ENCODE peak calls at places on chromosomes 7 and 10, in ten cellular contexts. One of them, this sample, is unnamed.

GRCh38 chr7:128027485-128027980 is 3.7 kb downstream of the LRRC4 start:
- DNase-seq in activated CD4-positive, CD25-positive, alpha-beta regulatory T cell treated with anti-CD3 and anti-CD28 coated beads, Interleukin-2, amount 50 U/mL, for 72 hours: no peak
- DNase-seq in Caco-2: peak
- DNase-seq in H9: no peak
- DNase-seq in brain microvascular endothelial cell: no peak
- DNase-seq in RCC 7860: no peak
- DNase-seq in hippocampal formation: no peak
- DNase-seq in T-helper 22 cell: no peak
- DNase-seq in Ammon's horn: no peak
- DNase-seq in heart right ventricle: no peak
- DNase-seq in this sample: no peak

GRCh38 chr7:138521837-138522461 is 61.9 kb downstream of the TRIM24 start:
- DNase-seq in H9: no peak
- DNase-seq in hippocampal formation: no peak
- DNase-seq in T-helper 22 cell: no peak
- DNase-seq in Caco-2: no peak
- DNase-seq in brain microvascular endothelial cell: no peak
- DNase-seq in Ammon's horn: no peak
- DNase-seq in activated CD4-positive, CD25-positive, alpha-beta regulatory T cell treated with anti-CD3 and anti-CD28 coated beads, Interleukin-2, amount 50 U/mL, for 72 hours: no peak
- DNase-seq in RCC 7860: no peak
- DNase-seq in heart right ventricle: no peak
- DNase-seq in this sample: no peak

GRCh38 chr10:104577861-104578480 is 63.1 kb upstream of the SORCS3 start:
- DNase-seq in brain microvascular endothelial cell: no peak
- DNase-seq in Caco-2: no peak
- DNase-seq in T-helper 22 cell: no peak
- DNase-seq in RCC 7860: no peak
- DNase-seq in hippocampal formation: no peak
- DNase-seq in activated CD4-positive, CD25-positive, alpha-beta regulatory T cell treated with anti-CD3 and anti-CD28 coated beads, Interleukin-2, amount 50 U/mL, for 72 hours: no peak
- DNase-seq in Ammon's horn: no peak
- DNase-seq in heart right ventricle: no peak
- DNase-seq in H9: peak
- DNase-seq in this sample: no peak

GRCh38 chr7:75756340-75757297 is 15.4 kb downstream of the CCL26 start:
- DNase-seq in RCC 7860: peak
- DNase-seq in activated CD4-positive, CD25-positive, alpha-beta regulatory T cell treated with anti-CD3 and anti-CD28 coated beads, Interleukin-2, amount 50 U/mL, for 72 hours: no peak
- DNase-seq in hippocampal formation: no peak
- DNase-seq in heart right ventricle: no peak
- DNase-seq in H9: no peak
- DNase-seq in T-helper 22 cell: no peak
- DNase-seq in Caco-2: peak
- DNase-seq in brain microvascular endothelial cell: peak
- DNase-seq in Ammon's horn: peak
- DNase-seq in this sample: peak

GRCh38 chr10:92689663-92690210 is at the start of gene HHEX:
- DNase-seq in activated CD4-positive, CD25-positive, alpha-beta regulatory T cell treated with anti-CD3 and anti-CD28 coated beads, Interleukin-2, amount 50 U/mL, for 72 hours: no peak
- DNase-seq in H9: peak
- DNase-seq in hippocampal formation: peak
- DNase-seq in Caco-2: peak
- DNase-seq in brain microvascular endothelial cell: no peak
- DNase-seq in RCC 7860: no peak
- DNase-seq in heart right ventricle: peak
- DNase-seq in T-helper 22 cell: peak
- DNase-seq in Ammon's horn: peak
- DNase-seq in this sample: peak

GRCh38 chr10:131000737-131001136 is 310.8 kb downstream of the TCERG1L start:
- DNase-seq in activated CD4-positive, CD25-positive, alpha-beta regulatory T cell treated with anti-CD3 and anti-CD28 coated beads, Interleukin-2, amount 50 U/mL, for 72 hours: no peak
- DNase-seq in brain microvascular endothelial cell: no peak
- DNase-seq in Caco-2: no peak
- DNase-seq in T-helper 22 cell: no peak
- DNase-seq in H9: no peak
- DNase-seq in RCC 7860: no peak
- DNase-seq in Ammon's horn: peak
- DNase-seq in hippocampal formation: no peak
- DNase-seq in heart right ventricle: no peak
- DNase-seq in this sample: no peak

GRCh38 chr7:28955723-28956607 is 2.2 kb downstream of the TRIL start:
- DNase-seq in heart right ventricle: peak
- DNase-seq in T-helper 22 cell: no peak
- DNase-seq in brain microvascular endothelial cell: no peak
- DNase-seq in RCC 7860: no peak
- DNase-seq in H9: peak
- DNase-seq in Ammon's horn: peak
- DNase-seq in Caco-2: peak
- DNase-seq in activated CD4-positive, CD25-positive, alpha-beta regulatory T cell treated with anti-CD3 and anti-CD28 coated beads, Interleukin-2, amount 50 U/mL, for 72 hours: peak
- DNase-seq in hippocampal formation: peak
- DNase-seq in this sample: no peak

GRCh38 chr7:45585628-45586027 is 11.5 kb downstream of the ADCY1 start:
- DNase-seq in RCC 7860: no peak
- DNase-seq in Caco-2: peak
- DNase-seq in heart right ventricle: no peak
- DNase-seq in hippocampal formation: no peak
- DNase-seq in T-helper 22 cell: no peak
- DNase-seq in H9: no peak
- DNase-seq in Ammon's horn: no peak
- DNase-seq in activated CD4-positive, CD25-positive, alpha-beta regulatory T cell treated with anti-CD3 and anti-CD28 coated beads, Interleukin-2, amount 50 U/mL, for 72 hours: no peak
- DNase-seq in brain microvascular endothelial cell: no peak
- DNase-seq in this sample: no peak

GRCh38 chr7:123633553-123633952 is 22.1 kb upstream of the LMOD2 start:
- DNase-seq in Ammon's horn: no peak
- DNase-seq in hippocampal formation: no peak
- DNase-seq in brain microvascular endothelial cell: peak
- DNase-seq in T-helper 22 cell: no peak
- DNase-seq in H9: no peak
- DNase-seq in Caco-2: no peak
- DNase-seq in activated CD4-positive, CD25-positive, alpha-beta regulatory T cell treated with anti-CD3 and anti-CD28 coated beads, Interleukin-2, amount 50 U/mL, for 72 hours: no peak
- DNase-seq in heart right ventricle: no peak
- DNase-seq in RCC 7860: no peak
- DNase-seq in this sample: no peak

GRCh38 chr7:29308424-29308823 is 113.8 kb downstream of the CHN2 start:
- DNase-seq in H9: no peak
- DNase-seq in T-helper 22 cell: no peak
- DNase-seq in activated CD4-positive, CD25-positive, alpha-beta regulatory T cell treated with anti-CD3 and anti-CD28 coated beads, Interleukin-2, amount 50 U/mL, for 72 hours: no peak
- DNase-seq in RCC 7860: no peak
- DNase-seq in hippocampal formation: no peak
- DNase-seq in Caco-2: peak
- DNase-seq in Ammon's horn: no peak
- DNase-seq in heart right ventricle: no peak
- DNase-seq in brain microvascular endothelial cell: no peak
- DNase-seq in this sample: no peak

GRCh38 chr10:109974509-109975191 is 33.1 kb upstream of the ADD3 start:
- DNase-seq in brain microvascular endothelial cell: peak
- DNase-seq in T-helper 22 cell: no peak
- DNase-seq in heart right ventricle: no peak
- DNase-seq in Ammon's horn: no peak
- DNase-seq in activated CD4-positive, CD25-positive, alpha-beta regulatory T cell treated with anti-CD3 and anti-CD28 coated beads, Interleukin-2, amount 50 U/mL, for 72 hours: no peak
- DNase-seq in H9: no peak
- DNase-seq in RCC 7860: no peak
- DNase-seq in hippocampal formation: no peak
- DNase-seq in Caco-2: peak
- DNase-seq in this sample: no peak

GRCh38 chr7:25189197-25189596 is 39.1 kb downstream of the NPVF start:
- DNase-seq in activated CD4-positive, CD25-positive, alpha-beta regulatory T cell treated with anti-CD3 and anti-CD28 coated beads, Interleukin-2, amount 50 U/mL, for 72 hours: no peak
- DNase-seq in T-helper 22 cell: no peak
- DNase-seq in brain microvascular endothelial cell: no peak
- DNase-seq in Caco-2: no peak
- DNase-seq in heart right ventricle: no peak
- DNase-seq in H9: no peak
- DNase-seq in RCC 7860: no peak
- DNase-seq in Ammon's horn: no peak
- DNase-seq in hippocampal formation: no peak
- DNase-seq in this sample: no peak

This sample was measured in pons.